ENCODE peak calls at places on chromosomes 6 and 20, in six cellular contexts. U is breast epithelium; J is Peyer's patch; V is CD8-positive, alpha-beta memory T cell; S is neural progenitor cell; I is Karpas-422. D is an unnamed sample. For H3K4me1, the result is how much of the 10 kb centered on the place peaks cover.

GRCh38 chr6:50842861-50843384 is 24.3 kb downstream of the TFAP2B start:
- DNase-seq in U (no peak), J (no peak), V (no peak), I (no peak), S (peak), D (no peak)

GRCh38 chr20:46703435-46703834 is 6.0 kb upstream of the SLC2A10 start:
- DNase-seq in U (no peak), J (no peak), I (no peak), V (no peak), S (no peak), D (no peak)

GRCh38 chr6:4967301-4968030 is 36.4 kb downstream of the RPP40 start:
- DNase-seq in S (peak), I (no peak), U (no peak), J (no peak), V (no peak), D (no peak)

GRCh38 chr6:125216015-125216414 is 62.4 kb downstream of the TPD52L1 start:
- DNase-seq in V (no peak), S (no peak), I (no peak), U (no peak), J (no peak), D (no peak)

GRCh38 chr6:72621243-72622093 is at the start of gene KCNQ5:
- DNase-seq in J (peak), I (peak), U (no peak), V (peak), S (peak), D (no peak)

GRCh38 chr20:34791289-34792020 is 34.0 kb downstream of the NCOA6 start:
- DNase-seq in I (no peak), U (no peak), J (no peak), S (peak), V (no peak), D (no peak)

GRCh38 chr20:61817575-61817974 is 248.1 kb downstream of the TAF4 start:
- DNase-seq in U (no peak), J (no peak), S (no peak), V (no peak), I (no peak), D (no peak)

GRCh38 chr20:36950432-36951197 is 893 bp downstream of the SAMHD1 start:
- DNase-seq in V (peak), J (no peak), S (peak), U (no peak), I (peak), D (peak)

GRCh38 chr6:150711584-150712501 is 112.2 kb downstream of the PLEKHG1 start:
- DNase-seq in V (no peak), U (no peak), S (no peak), I (no peak), J (no peak), D (no peak)

GRCh38 chr6:21115111-21115510 is 478.4 kb upstream of the SOX4 start:
- DNase-seq in J (no peak), U (no peak), I (peak), S (peak), V (no peak), D (no peak)

GRCh38 chr6:17472653-17473183 is 79.3 kb downstream of the CAP2 start:
- DNase-seq in I (no peak), U (no peak), J (no peak), S (no peak), V (no peak), D (no peak)

GRCh38 chr6:167116109-167116837 is 6.6 kb upstream of the CCR6 start:
- DNase-seq in V (no peak), S (no peak), U (peak), I (no peak), J (no peak), D (no peak)

GRCh38 chr6:116511424-116512131 is at the start of gene CALHM5:
- DNase-seq in I (no peak), S (peak), V (no peak), J (no peak), U (no peak), D (no peak)

GRCh38 chr6:26555505-26556262 is 17.5 kb downstream of the HMGN4 start:
- DNase-seq in S (peak), U (no peak), J (no peak), V (no peak), I (no peak), D (no peak)

GRCh38 chr6:14922306-14922705 is 323.6 kb upstream of the JARID2 start:
- DNase-seq in I (no peak), J (no peak), S (peak), U (no peak), V (no peak), D (no peak)

GRCh38 chr6:41428402-41428994 is 93.1 kb downstream of the NCR2 start:
- DNase-seq in S (peak), J (no peak), U (no peak), V (no peak), I (no peak), D (no peak)

GRCh38 chr20:51021067-51022025 is 1.6 kb downstream of the KCNG1 start:
- DNase-seq in I (no peak), V (no peak), S (peak), J (no peak), U (no peak), D (no peak)

GRCh38 chr6:31908791-31909190 is 6.9 kb upstream of the ZBTB12 start:
- DNase-seq in J (no peak), S (no peak), I (no peak), U (no peak), V (no peak), D (no peak)

GRCh38 chr6:13953061-13953705 is 28.4 kb downstream of the RNF182 start:
- DNase-seq in U (no peak), I (no peak), J (no peak), V (no peak), S (no peak), D (no peak)

GRCh38 chr6:87012743-87013142 is 75.4 kb downstream of the HTR1E start:
- DNase-seq in U (no peak), S (no peak), J (no peak), I (no peak), V (no peak), D (no peak)

GRCh38 chr20:19952392-19952791 is 64.8 kb upstream of the NAA20 start:
- DNase-seq in V (no peak), J (no peak), U (no peak), S (no peak), I (no peak), D (no peak)

GRCh38 chr6:35146453-35146852 is 5.3 kb upstream of the TCP11 start:
- DNase-seq in U (no peak), J (peak), S (peak), V (no peak), I (peak), D (no peak)

GRCh38 chr6:28808383-28808782 is 115.4 kb downstream of the TRIM27 start:
- DNase-seq in S (no peak), I (no peak), U (no peak), V (no peak), J (no peak), D (no peak)

GRCh38 chr20:20856956-20857355 is 144.5 kb upstream of the RALGAPA2 start:
- DNase-seq in V (no peak), S (no peak), U (no peak), I (no peak), J (no peak), D (no peak)

GRCh38 chr6:33279971-33280511 is 3.1 kb downstream of the B3GALT4 start:
- DNase-seq in I (peak), J (no peak), U (no peak), S (peak), V (no peak), D (no peak)

GRCh38 chr20:49603209-49603627 is 35.3 kb upstream of the PTGIS start:
- DNase-seq in V (no peak), U (no peak), I (no peak), S (peak), J (no peak), D (no peak)

GRCh38 chr6:118705799-118706481 is 54.5 kb upstream of the CEP85L start:
- DNase-seq in S (peak), V (peak), U (no peak), I (no peak), J (peak), D (no peak)

GRCh38 chr6:87155920-87156600 is 695 bp downstream of the ZNF292 start:
- DNase-seq in J (peak), V (peak), U (peak), I (peak), S (peak), D (no peak)

GRCh38 chr20:35991142-35991771 is 22.9 kb downstream of the CNBD2 start:
- DNase-seq in V (no peak), S (peak), J (no peak), U (no peak), I (peak), D (no peak)

GRCh38 chr6:20117474-20117873 is 94.8 kb downstream of the MBOAT1 start:
- DNase-seq in J (no peak), U (no peak), S (no peak), V (no peak), I (no peak), D (no peak)

GRCh38 chr20:52103469-52103910 is 88.1 kb downstream of the ZFP64 start:
- DNase-seq in V (no peak), S (peak), J (no peak), U (no peak), I (no peak), D (no peak)
- H3K4me3 ChIP-seq in V (peak), S (peak), J (peak), U (peak), I (no peak), D (peak)

DNA sequence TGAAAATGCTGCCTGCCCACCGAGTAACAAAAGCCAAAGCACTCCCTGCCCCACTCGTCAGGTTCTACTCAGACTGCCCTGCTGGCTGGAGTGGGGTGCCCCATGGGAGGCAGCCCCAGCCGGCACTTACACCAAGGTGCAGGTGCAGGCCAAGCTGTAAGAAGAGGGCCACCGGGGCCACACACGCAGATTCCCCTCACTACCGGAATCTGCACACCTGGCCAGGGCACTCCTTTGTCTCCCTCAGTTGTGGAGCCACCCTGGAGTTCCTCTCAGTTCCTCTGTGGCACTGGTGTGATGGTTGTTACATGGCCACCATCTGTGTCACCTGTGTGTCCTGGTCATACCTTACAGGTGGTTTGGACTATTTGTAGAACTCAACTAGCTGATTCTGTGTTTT is 112.4 kb downstream of the FOXO3 start:
- DNase-seq in U (no peak), S (no peak), V (no peak), J (no peak), I (no peak), D (no peak)
- H3K4me1 ChIP-seq in U (under half), S (under half), V (under half), J (under half), I (under half), D (under half)

DNA sequence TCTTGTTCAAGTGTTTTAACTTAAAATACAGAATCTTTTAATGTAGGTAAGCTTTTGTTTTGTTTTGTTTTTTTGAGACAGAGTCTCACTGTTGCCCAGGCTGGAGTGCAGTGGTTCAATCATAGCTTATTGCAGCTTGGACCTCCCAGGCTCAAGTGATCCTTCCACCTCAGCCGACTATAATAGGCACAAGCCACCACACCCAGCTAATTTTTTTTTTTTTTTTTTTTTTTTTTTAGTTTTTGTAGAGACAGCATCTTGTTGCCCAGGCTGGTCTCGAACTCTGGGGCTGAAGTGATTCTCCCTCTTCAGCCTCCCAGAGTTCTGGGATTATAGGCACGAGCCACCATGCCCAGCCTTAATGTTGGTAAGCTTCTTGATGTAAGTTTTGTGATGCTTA is 3.3 kb downstream of the EFHC1 start:
- DNase-seq in J (no peak), I (no peak), V (no peak), S (no peak), U (no peak), D (no peak)
- H3K27ac ChIP-seq in J (no peak), I (no peak), V (no peak), S (no peak), U (peak), D (no peak)

GRCh38 chr6:138989098-138989983 is 1.3 kb upstream of the REPS1 start:
- DNase-seq in V (no peak), I (no peak), J (no peak), U (no peak), S (no peak), D (no peak)

GRCh38 chr6:138987643-138988468 is at the start of gene REPS1:
- DNase-seq in U (peak), I (peak), V (peak), J (peak), S (peak), D (peak)

GRCh38 chr6:138987299-138987642 is 782 bp downstream of the REPS1 start:
- DNase-seq in U (peak), I (no peak), V (no peak), S (no peak), J (no peak), D (no peak)

GRCh38 chr6:138988469-138988834 is 399 bp upstream of the REPS1 start:
- DNase-seq in U (no peak), V (no peak), S (peak), J (no peak), I (no peak), D (no peak)

DNA sequence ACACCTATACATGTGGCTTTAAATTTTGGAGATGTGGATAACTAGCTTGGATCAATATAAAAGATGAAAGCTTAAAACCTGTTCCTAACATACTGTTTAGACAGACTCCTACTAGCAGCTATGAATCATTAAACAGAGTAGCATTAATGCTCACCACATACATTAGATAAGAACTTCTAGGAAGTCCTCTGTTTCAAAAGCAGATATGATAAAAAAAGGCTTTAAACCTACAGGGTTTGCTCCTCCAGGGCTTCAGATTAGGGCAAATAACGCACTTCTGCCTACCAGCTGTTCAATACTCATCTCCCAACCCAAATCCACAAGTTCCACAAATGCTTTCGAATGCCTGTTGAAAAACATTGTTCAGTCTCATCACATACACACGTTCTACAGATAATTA is 1.5 kb downstream of the REPS1 start:
- DNase-seq in J (no peak), I (no peak), V (no peak), U (no peak), S (no peak), D (no peak)
- H3K4me3 ChIP-seq in J (peak), I (peak), V (peak), U (peak), S (peak), D (peak)

D was measured in effector memory CD4-positive, alpha-beta T cell.